ENCODE peak calls at places on chromosome 4, in ten cellular contexts. J is AG04449; K is lung; I is endodermal cell; A is fibroblast of mammary gland; Z is astrocyte of the spinal cord; B is colonic mucosa; M is A549; Q is CD8-positive, alpha-beta T cell; E is ovary. L is an unnamed sample.

GRCh38 chr4:132180020-132180427 is 969.1 kb upstream of the PCDH10 start:
- DNase-seq in J (peak), K (no peak), I (no peak), A (peak), Z (peak), B (no peak), M (no peak), Q (no peak), E (no peak), L (peak)

GRCh38 chr4:185202984-185203379 is 818 bp downstream of the CFAP97 start:
- DNase-seq in J (no peak), K (no peak), I (no peak), A (no peak), Z (no peak), B (no peak), M (no peak), Q (no peak), E (no peak), L (no peak)

GRCh38 chr4:151727365-151727764 is 33.4 kb downstream of the GATB start:
- DNase-seq in J (no peak), K (no peak), I (no peak), A (peak), Z (no peak), B (no peak), M (no peak), Q (no peak), E (no peak), L (no peak)

GRCh38 chr4:94036964-94037363 is 170.7 kb upstream of the SMARCAD1 start:
- DNase-seq in J (no peak), K (no peak), I (peak), A (no peak), Z (peak), B (no peak), M (no peak), Q (no peak), E (no peak), L (no peak)

GRCh38 chr4:10534820-10535219 is 77.6 kb upstream of the ZNF518B start:
- DNase-seq in J (no peak), K (no peak), I (no peak), A (no peak), Z (no peak), B (no peak), M (no peak), Q (no peak), E (no peak), L (no peak)

GRCh38 chr4:61193863-61194262 is 6.3 kb upstream of the ADGRL3 start:
- DNase-seq in J (no peak), K (no peak), I (no peak), A (no peak), Z (no peak), B (no peak), M (no peak), Q (no peak), E (no peak), L (no peak)

GRCh38 chr4:15410750-15411149 is 17.1 kb upstream of the C1QTNF7 start:
- DNase-seq in J (no peak), K (no peak), I (no peak), A (no peak), Z (no peak), B (peak), M (no peak), Q (no peak), E (no peak), L (peak)

GRCh38 chr4:119172223-119172622 is 36.6 kb downstream of the MYOZ2 start:
- DNase-seq in J (no peak), K (no peak), I (no peak), A (peak), Z (no peak), B (no peak), M (no peak), Q (no peak), E (no peak), L (no peak)

GRCh38 chr4:16897991-16898827 is at the start of gene LDB2:
- DNase-seq in J (peak), K (peak), I (peak), A (peak), Z (peak), B (peak), M (no peak), Q (no peak), E (peak), L (peak)

GRCh38 chr4:7341486-7342222 is 93.1 kb downstream of the PSAPL1 start:
- DNase-seq in J (no peak), K (no peak), I (no peak), A (no peak), Z (peak), B (no peak), M (no peak), Q (no peak), E (no peak), L (no peak)

GRCh38 chr4:31674313-31674947 is 954.3 kb downstream of the PCDH7 start:
- DNase-seq in J (no peak), K (no peak), I (peak), A (peak), Z (no peak), B (no peak), M (no peak), Q (no peak), E (no peak), L (peak)

GRCh38 chr4:20074450-20074849 is 177.3 kb upstream of the SLIT2 start:
- DNase-seq in J (no peak), K (no peak), I (no peak), A (no peak), Z (peak), B (no peak), M (no peak), Q (no peak), E (no peak), L (peak)

GRCh38 chr4:108830509-108831244 is 67.8 kb upstream of the ETNPPL start:
- DNase-seq in J (no peak), K (peak), I (no peak), A (no peak), Z (no peak), B (peak), M (no peak), Q (no peak), E (no peak), L (peak)

DNA sequence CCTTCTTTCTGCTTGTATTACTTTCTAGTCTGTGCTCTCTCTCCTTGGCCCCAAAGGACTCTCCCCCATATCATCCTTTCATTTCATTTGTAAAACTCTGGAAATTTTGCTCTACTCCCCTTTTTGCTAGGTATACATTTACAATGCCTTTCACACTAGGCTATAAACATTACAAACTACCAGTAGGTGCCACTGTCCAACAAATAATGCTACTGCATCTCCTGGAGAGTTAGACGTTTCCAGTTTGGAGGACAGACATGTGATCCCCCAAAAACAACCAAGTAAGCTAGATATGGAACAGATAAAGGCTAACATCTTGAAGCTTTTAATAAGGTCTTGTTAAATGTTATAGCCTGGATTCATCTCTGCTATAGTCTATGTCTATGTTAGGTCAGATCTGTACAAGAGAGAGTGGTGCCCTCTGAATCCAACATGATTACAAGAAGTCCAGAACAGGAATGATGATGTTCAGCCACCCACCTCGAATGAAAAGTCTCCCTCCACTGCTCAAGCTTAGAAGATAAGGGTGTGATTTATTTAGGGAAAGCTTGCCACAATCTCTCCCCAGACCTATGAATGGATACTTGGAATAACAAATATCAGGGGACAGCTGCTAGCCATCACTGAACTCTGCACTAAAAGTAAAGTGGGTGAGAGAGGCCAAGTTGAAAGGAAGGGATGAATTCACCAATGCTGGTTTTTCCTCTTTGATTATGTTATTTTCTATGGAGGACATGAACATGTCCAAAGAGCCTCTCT is 14.3 kb downstream of the CBR4 start:
- DNase-seq in J (no peak), K (no peak), I (no peak), A (peak), Z (peak), B (no peak), M (no peak), Q (no peak), E (no peak), L (peak)
- TF ChIP-seq CTCF in J (peak), K (no peak), I (peak), A (peak), Z (peak), B (no peak), M (peak), Q (no peak), E (no peak), L (peak)

DNA sequence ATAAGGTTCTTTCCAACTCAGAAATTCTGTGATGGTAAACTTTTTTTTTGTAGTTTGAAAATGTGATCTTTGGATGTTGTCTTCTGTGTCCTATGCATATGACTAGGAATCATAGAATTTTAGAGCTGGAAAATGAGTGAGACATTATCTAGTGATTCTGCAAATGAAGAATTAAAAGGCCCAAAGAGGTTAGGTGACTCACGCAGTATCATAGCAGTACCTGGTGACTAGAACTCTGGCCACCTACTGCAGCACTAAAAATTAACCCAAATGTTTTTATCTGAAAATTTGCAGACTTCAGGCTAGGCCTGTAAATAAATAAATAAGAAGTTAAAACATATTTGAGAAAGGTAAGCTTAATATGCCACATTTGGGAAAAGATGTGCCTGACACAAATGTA is 52.8 kb downstream of the NFKB1 start:
- DNase-seq in J (no peak), K (no peak), I (no peak), A (peak), Z (no peak), B (no peak), M (no peak), Q (no peak), E (no peak), L (no peak)
- H3K4me3 ChIP-seq in J (no peak), K (no peak), I (no peak), A (no peak), Z (no peak), B (no peak), M (no peak), Q (no peak), E (no peak), L (no peak)

DNA sequence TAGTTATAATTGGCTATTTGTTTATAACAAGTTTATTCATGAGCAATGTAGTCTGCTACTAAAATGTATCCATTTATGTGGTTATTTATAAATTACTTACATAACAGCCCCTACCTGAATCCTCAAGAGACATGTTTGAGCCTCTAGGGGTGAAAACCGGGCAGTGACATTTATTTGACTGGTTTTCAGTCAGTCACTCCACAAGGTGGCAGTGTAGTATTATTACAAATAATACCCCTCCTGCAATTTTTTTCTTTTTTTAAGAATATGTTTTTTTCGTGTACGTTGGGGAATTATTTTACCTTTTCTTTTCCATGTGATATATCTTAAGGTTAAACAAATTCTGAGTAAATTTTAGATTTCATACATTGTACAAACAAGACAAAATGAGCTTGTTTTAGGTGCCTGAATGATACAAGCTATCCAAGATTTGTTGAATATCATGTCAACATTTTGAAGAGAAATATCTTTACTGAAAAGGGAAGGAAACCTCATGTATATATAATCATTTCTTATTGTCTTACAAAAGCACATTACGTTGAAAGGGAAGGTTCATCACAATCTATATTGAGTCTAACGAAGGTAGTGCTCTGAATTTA is 598.7 kb upstream of the TECRL start:
- DNase-seq in J (no peak), K (no peak), I (peak), A (peak), Z (peak), B (no peak), M (peak), Q (no peak), E (no peak), L (peak)
- TF ChIP-seq CTCF in J (no peak), K (no peak), I (peak), A (peak), Z (peak), B (peak), M (peak), Q (no peak), E (no peak), L (peak)

DNA sequence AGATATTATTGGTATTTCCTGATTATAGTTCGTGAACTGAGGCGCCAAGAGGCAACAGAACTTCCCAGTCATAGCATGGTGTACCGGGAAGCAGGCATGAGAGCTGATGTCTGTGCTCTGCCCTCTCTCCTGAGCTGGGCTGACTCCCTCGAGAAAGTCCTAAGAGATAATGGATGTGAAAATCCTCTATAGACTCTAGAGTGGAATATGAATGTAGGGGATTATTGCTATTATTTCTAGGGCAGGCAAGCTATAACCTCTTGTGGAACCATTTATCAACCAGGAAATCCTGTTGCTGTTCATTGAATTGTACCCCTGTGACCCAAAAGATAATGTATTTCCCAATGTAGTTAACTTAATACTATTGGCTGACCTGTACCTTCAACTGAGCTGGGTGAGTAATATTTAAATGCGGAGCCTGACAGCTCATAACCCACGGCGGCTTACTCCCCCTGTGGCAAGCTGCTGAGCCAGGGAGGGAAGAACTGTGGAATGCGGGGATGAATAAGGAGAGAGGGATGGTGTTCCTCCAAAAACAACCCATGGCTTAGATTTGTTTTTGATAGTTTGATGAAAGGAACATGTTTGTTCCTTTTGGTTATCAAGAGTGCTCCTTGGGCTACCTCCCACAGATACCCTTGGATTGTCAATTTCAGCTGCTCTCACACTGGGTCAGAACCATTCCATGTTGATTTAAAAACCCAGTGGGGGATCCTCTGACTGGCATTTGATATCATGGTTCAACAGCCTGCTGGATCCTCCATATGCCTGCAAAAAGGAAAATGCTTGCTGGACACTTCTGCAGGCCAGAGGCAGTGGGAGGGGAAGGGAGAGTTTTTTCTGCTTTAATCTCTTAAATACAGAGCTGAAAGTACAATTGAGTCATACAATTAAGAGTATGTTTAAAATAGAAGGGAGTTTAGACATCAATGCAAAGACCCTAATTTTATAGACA is 339.0 kb upstream of the BOD1L1 start:
- DNase-seq in J (no peak), K (no peak), I (peak), A (peak), Z (peak), B (no peak), M (no peak), Q (no peak), E (no peak), L (peak)
- H3K4me3 ChIP-seq in J (no peak), K (no peak), I (no peak), A (no peak), Z (no peak), B (no peak), M (no peak), Q (no peak), E (no peak), L (no peak)

DNA sequence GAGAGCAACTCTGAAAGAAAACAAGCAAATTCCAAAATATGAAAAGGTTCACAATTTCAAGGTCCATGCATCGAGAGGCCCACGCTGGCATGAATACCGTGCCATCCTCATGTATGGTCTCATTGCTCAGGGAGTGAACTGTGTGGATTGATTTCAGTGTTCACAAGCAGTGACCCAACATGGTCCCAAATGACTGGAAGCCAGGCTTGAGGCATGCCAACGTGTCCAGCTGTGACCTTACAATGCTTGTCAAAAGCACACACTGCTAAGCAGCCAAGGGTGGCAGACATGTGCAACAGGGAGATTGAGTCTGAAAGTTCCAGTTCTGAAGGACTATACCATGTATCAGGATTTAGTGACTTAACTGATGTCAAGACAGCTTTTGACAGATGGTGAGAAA is 58.7 kb upstream of the CLDN24 start:
- DNase-seq in J (no peak), K (no peak), I (no peak), A (no peak), Z (no peak), B (no peak), M (no peak), Q (no peak), E (no peak), L (no peak)
- TF ChIP-seq CTCF in J (no peak), K (no peak), I (no peak), A (no peak), Z (no peak), B (no peak), M (no peak), Q (no peak), E (no peak), L (no peak)

GRCh38 chr4:145388043-145388442 is 93.6 kb upstream of the SMAD1 start:
- DNase-seq in J (no peak), K (no peak), I (no peak), A (no peak), Z (peak), B (no peak), M (no peak), Q (no peak), E (no peak), L (peak)

GRCh38 chr4:145390566-145390965 is 91.1 kb upstream of the SMAD1 start:
- DNase-seq in J (no peak), K (no peak), I (no peak), A (no peak), Z (no peak), B (no peak), M (no peak), Q (no peak), E (no peak), L (no peak)

GRCh38 chr4:145387079-145387478 is 94.6 kb upstream of the SMAD1 start:
- DNase-seq in J (no peak), K (no peak), I (no peak), A (no peak), Z (no peak), B (no peak), M (no peak), Q (no peak), E (no peak), L (no peak)

DNA sequence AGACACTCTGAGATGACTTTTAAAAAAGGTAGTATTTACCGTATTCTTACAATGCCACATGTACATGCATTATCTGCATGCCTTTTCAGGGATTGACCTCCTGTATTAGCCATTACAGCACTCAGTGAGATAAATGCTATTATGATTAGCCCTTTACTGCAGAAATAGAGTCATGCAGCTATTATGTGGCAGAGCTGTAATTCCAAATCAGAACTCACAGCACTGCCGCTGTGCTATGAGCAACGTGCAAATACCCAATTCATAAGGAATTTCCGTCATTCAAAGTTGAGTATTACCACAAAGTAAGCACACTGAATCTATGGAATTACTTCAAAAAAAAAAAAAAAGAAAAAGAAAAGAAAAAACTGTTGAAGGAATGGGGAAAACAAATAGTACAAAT is 92.1 kb upstream of the SMAD1 start:
- DNase-seq in J (no peak), K (no peak), I (no peak), A (no peak), Z (no peak), B (no peak), M (no peak), Q (no peak), E (no peak), L (no peak)
- H3K4me3 ChIP-seq in J (no peak), K (no peak), I (no peak), A (no peak), Z (no peak), B (no peak), M (no peak), Q (no peak), E (no peak), L (no peak)

DNA sequence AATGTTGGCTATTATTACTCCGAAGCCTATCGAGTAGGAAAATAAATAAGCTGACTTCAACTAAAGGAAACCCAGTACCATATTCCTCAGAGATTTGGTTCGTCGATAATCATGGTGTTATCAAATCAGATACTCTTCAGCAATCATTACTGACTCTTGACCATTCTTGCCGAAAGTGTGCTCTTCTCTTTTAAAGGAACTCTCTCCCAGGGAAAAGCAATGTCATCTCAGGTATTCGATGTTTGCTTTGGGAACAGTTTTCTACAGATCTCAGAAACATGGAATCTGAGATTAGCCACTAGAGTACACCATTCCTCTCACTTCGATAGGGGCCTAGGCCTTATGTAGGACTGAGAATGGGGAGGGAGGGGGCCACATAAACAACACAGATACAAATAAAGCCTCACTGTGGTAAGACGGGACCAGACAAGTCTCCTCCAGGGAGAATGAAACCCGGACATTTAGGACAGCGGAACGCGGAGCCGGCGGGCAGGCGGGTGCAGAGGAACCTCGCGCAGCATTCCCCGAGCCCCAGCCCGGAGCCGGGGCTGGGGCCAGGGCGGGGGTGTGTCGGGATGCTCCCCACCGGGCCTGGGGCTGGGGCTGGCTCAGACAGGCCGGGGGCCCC is 586 bp downstream of the DNAJB14 start:
- DNase-seq in J (no peak), K (no peak), I (no peak), A (peak), Z (peak), B (peak), M (no peak), Q (no peak), E (no peak), L (peak)
- TF ChIP-seq CTCF in J (no peak), K (no peak), I (no peak), A (no peak), Z (no peak), B (no peak), M (no peak), Q (no peak), E (no peak), L (peak)